ENCODE peak calls at places on chromosomes 7 and 10, in nine cellular contexts. U is CD8-positive, alpha-beta T cell; Z is uterus; R is HCT116; O is testis; A is AG04450; S is IMR-90; C is A673; Q is CD4-positive, CD25-positive, alpha-beta regulatory T cell. N is an unnamed sample.

GRCh38 chr7:125857606-125858005 is 928.0 kb upstream of the POT1 start:
- DNase-seq in U (no peak), S (no peak), R (no peak), O (no peak), C (no peak), Q (no peak), A (no peak), Z (no peak), N (no peak)

GRCh38 chr7:120272896-120273475 is at the start of gene KCND2:
- DNase-seq in C (peak), S (no peak), A (no peak), O (peak), U (no peak), Z (peak), R (no peak), Q (no peak), N (peak)

GRCh38 chr7:20449146-20449648 is 118.5 kb downstream of the ITGB8 start:
- DNase-seq in U (no peak), S (no peak), O (no peak), A (no peak), Q (no peak), C (no peak), Z (no peak), R (no peak), N (no peak)

GRCh38 chr7:77655361-77655760 is 40.9 kb upstream of the RSBN1L start:
- DNase-seq in Z (no peak), S (no peak), C (no peak), R (no peak), A (no peak), O (no peak), U (no peak), Q (no peak), N (no peak)

GRCh38 chr10:100338434-100339036 is 8.5 kb upstream of the SCD start:
- DNase-seq in A (no peak), R (peak), S (peak), C (peak), O (peak), Q (peak), Z (peak), U (peak), N (peak)

GRCh38 chr10:27448926-27449325 is 55.2 kb upstream of the RAB18 start:
- DNase-seq in U (no peak), O (no peak), S (peak), C (peak), Q (no peak), Z (no peak), A (no peak), R (peak), N (no peak)

GRCh38 chr7:30548762-30549344 is 44.2 kb upstream of the GGCT start:
- DNase-seq in R (peak), O (peak), Q (peak), A (peak), U (no peak), S (peak), C (peak), Z (peak), N (no peak)

GRCh38 chr10:33345236-33345635 is 10.8 kb upstream of the NRP1 start:
- DNase-seq in S (no peak), A (no peak), U (no peak), O (no peak), Z (no peak), R (no peak), Q (no peak), C (no peak), N (no peak)

GRCh38 chr7:156458011-156458410 is 182.6 kb upstream of the RNF32 start:
- DNase-seq in S (no peak), Z (no peak), R (no peak), O (no peak), A (no peak), C (no peak), U (no peak), Q (no peak), N (no peak)

GRCh38 chr10:88991161-88991899 is 732 bp downstream of the FAS start:
- DNase-seq in A (no peak), C (peak), R (peak), S (peak), O (peak), Q (peak), U (peak), Z (peak), N (peak)

GRCh38 chr7:105990726-105991465 is 27.8 kb downstream of the CDHR3 start:
- DNase-seq in R (no peak), Z (peak), U (no peak), C (peak), A (no peak), Q (no peak), S (no peak), O (peak), N (no peak)

GRCh38 chr10:100742067-100742771 is 3.2 kb upstream of the PAX2 start:
- DNase-seq in C (no peak), Z (no peak), Q (no peak), R (no peak), S (no peak), O (no peak), A (no peak), U (no peak), N (no peak)

GRCh38 chr7:30022991-30023390 is 3.5 kb downstream of the FKBP14 start:
- DNase-seq in Q (no peak), C (no peak), O (no peak), R (no peak), S (no peak), Z (no peak), U (no peak), A (no peak), N (no peak)

GRCh38 chr7:74579800-74580685 is 77.5 kb upstream of the GTF2I start:
- DNase-seq in R (no peak), S (peak), A (no peak), U (no peak), O (no peak), Q (no peak), Z (no peak), C (no peak), N (peak)

GRCh38 chr7:105589221-105590077 is 8.2 kb upstream of the EFCAB10 start:
- DNase-seq in R (peak), A (peak), Z (peak), C (peak), O (peak), Q (peak), U (peak), S (peak), N (no peak)

GRCh38 chr7:80942261-80943041 is 23.6 kb upstream of the SEMA3C start:
- DNase-seq in S (peak), O (no peak), Q (no peak), Z (peak), R (peak), C (peak), A (peak), U (no peak), N (peak)

GRCh38 chr10:118195729-118196128 is 146.4 kb downstream of the FAM204A start:
- DNase-seq in S (no peak), U (no peak), Z (no peak), Q (no peak), R (no peak), A (no peak), O (no peak), C (no peak), N (no peak)

GRCh38 chr7:135328526-135328925 is 94.9 kb downstream of the STRA8 start:
- DNase-seq in C (no peak), O (no peak), A (no peak), S (no peak), Z (no peak), Q (no peak), R (no peak), U (no peak), N (no peak)

GRCh38 chr7:3482147-3482921 is 181.3 kb downstream of the SDK1 start:
- DNase-seq in A (peak), O (peak), Q (no peak), U (no peak), R (peak), S (peak), Z (no peak), C (peak), N (no peak)

GRCh38 chr7:102967798-102968197 is 55.0 kb downstream of the LRRC17 start:
- DNase-seq in O (no peak), C (no peak), U (no peak), Z (no peak), Q (no peak), R (no peak), A (peak), S (peak), N (no peak)

GRCh38 chr10:43606323-43607198 is at the start of gene ZNF485:
- DNase-seq in O (peak), A (no peak), Z (peak), S (peak), U (peak), C (peak), R (peak), Q (peak), N (peak)

GRCh38 chr7:35418716-35419425 is 165.0 kb upstream of the TBX20 start:
- DNase-seq in O (no peak), U (no peak), Z (no peak), Q (no peak), C (no peak), R (no peak), S (no peak), A (no peak), N (no peak)

GRCh38 chr7:28533731-28534531 is 121.6 kb downstream of the CREB5 start:
- DNase-seq in C (no peak), U (no peak), O (peak), A (no peak), Q (no peak), S (peak), Z (peak), R (no peak), N (no peak)

GRCh38 chr10:126255313-126255712 is 133.0 kb downstream of the ADAM12 start:
- DNase-seq in A (no peak), Q (no peak), S (no peak), O (no peak), Z (no peak), U (no peak), C (no peak), R (no peak), N (no peak)

GRCh38 chr7:23074443-23075244 is 30.9 kb upstream of the KLHL7 start:
- DNase-seq in Z (no peak), Q (no peak), S (peak), A (no peak), O (no peak), U (no peak), C (no peak), R (no peak), N (no peak)

GRCh38 chr7:51261950-51262795 is 54.4 kb downstream of the COBL start:
- DNase-seq in Q (no peak), R (no peak), A (no peak), Z (no peak), U (no peak), C (no peak), S (no peak), O (no peak), N (no peak)

DNA sequence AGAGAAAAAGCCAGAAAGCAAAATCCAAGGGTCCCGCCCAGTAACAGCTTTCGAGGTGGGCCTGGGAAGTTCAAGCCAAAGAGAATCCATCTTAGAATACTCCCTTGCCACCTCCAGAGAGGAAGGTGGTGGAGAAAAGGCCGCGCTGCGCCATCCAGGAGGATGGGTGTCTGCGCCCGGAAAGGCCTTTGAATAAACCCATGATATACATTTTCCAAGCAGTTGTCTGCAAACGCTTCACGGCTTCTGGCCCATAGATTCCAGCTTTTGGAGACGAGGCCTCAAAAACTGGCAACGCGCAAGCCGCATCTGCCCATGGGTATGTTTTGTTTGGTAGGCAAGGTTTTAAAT is 17.8 kb downstream of the RGS10 start:
- DNase-seq in O (no peak), S (no peak), Q (no peak), Z (no peak), C (no peak), U (no peak), A (no peak), R (no peak), N (no peak)
- H3K27ac ChIP-seq in O (no peak), S (no peak), Q (no peak), Z (no peak), C (no peak), U (no peak), A (no peak), R (no peak), N (no peak)

GRCh38 chr10:11177926-11178453 is 160.3 kb downstream of the CELF2 start:
- DNase-seq in C (no peak), U (peak), O (no peak), S (no peak), R (no peak), Z (no peak), A (no peak), Q (peak), N (no peak)
- H3K4me3 ChIP-seq in C (no peak), U (peak), O (no peak), S (no peak), R (no peak), Z (no peak), A (no peak), Q (peak), N (no peak)

DNA sequence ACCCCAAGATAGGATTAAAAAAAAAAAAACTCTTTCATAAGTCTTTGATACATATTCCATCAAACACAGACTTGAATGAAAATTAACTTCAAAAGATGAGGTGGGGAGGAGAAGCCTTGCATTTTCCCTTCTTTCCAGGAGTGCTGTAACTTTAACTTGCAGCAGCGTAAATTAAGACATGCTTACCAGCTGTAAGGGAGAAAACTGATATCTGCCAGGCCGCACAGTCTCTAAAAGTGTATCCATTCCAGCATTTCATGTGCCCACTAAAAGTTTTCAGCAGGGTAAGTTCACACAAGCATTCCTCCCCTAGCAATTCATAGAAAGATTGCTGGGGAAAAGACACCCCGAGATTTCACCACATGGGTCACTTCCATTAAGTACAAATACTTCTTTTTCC is 4.7 kb downstream of the CTBP2 start:
- DNase-seq in S (no peak), A (no peak), Q (no peak), Z (no peak), C (no peak), O (no peak), U (no peak), R (no peak), N (no peak)
- H3K27ac ChIP-seq in S (no peak), A (no peak), Q (no peak), Z (peak), C (no peak), O (peak), U (no peak), R (no peak), N (no peak)

GRCh38 chr10:90813592-90814365 is 44.1 kb downstream of the HTR7 start:
- DNase-seq in C (no peak), O (no peak), Q (no peak), S (no peak), A (no peak), Z (no peak), U (no peak), R (no peak), N (no peak)
- H3K4me3 ChIP-seq in C (no peak), O (no peak), Q (no peak), S (no peak), A (no peak), Z (no peak), U (no peak), R (no peak), N (no peak)

GRCh38 chr10:124995605-124996004 is 53.7 kb downstream of the ZRANB1 start:
- DNase-seq in R (no peak), Z (peak), U (peak), Q (no peak), S (no peak), A (no peak), O (peak), C (no peak), N (no peak)
- H3K27ac ChIP-seq in R (no peak), Z (no peak), U (no peak), Q (no peak), S (no peak), A (no peak), O (no peak), C (no peak), N (no peak)

GRCh38 chr10:50397312-50398140 is 146.2 kb upstream of the ASAH2 start:
- DNase-seq in Z (no peak), O (no peak), Q (peak), U (no peak), C (no peak), R (no peak), A (no peak), S (no peak), N (no peak)

GRCh38 chr10:50394832-50395231 is 143.5 kb upstream of the ASAH2 start:
- DNase-seq in C (peak), R (no peak), U (no peak), Q (peak), O (no peak), Z (no peak), A (no peak), S (no peak), N (no peak)

GRCh38 chr10:50398383-50398782 is 147.1 kb upstream of the ASAH2 start:
- DNase-seq in O (no peak), R (no peak), S (peak), Q (no peak), C (no peak), U (no peak), Z (no peak), A (no peak), N (no peak)

GRCh38 chr10:50395279-50395678 is 144.0 kb upstream of the ASAH2 start:
- DNase-seq in S (peak), A (no peak), R (no peak), C (peak), Z (no peak), O (no peak), Q (no peak), U (no peak), N (no peak)

GRCh38 chr10:50396491-50397311 is 145.4 kb upstream of the ASAH2 start:
- DNase-seq in Q (peak), S (peak), O (no peak), A (no peak), R (no peak), Z (no peak), U (no peak), C (no peak), N (no peak)
- H3K4me3 ChIP-seq in Q (peak), S (no peak), O (no peak), A (no peak), R (no peak), Z (no peak), U (no peak), C (no peak), N (no peak)

DNA sequence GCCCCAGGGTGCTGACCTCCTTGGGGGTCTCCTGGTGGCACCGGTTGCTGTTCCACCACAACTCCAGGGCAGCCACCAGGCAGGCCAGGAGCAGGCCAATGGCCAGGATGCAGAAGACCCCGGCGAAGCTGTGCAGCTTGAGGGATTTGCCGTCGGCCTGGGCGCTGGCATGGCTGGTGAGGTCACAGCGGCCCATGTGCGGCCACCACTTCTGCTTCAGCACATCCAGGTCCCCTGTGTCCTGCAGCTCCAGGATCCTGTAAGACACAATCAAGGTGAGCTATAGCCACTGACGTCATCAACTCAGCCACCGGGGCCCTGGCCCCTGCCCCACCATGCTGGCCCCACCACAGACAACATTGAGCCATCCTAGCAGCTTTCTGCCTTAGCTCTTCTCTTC is 753.2 kb downstream of the GRID1 start:
- DNase-seq in R (no peak), O (no peak), S (no peak), Z (no peak), A (no peak), C (no peak), U (peak), Q (no peak), N (no peak)
- H3K27ac ChIP-seq in R (no peak), O (no peak), S (no peak), Z (no peak), A (no peak), C (no peak), U (no peak), Q (no peak), N (no peak)

DNA sequence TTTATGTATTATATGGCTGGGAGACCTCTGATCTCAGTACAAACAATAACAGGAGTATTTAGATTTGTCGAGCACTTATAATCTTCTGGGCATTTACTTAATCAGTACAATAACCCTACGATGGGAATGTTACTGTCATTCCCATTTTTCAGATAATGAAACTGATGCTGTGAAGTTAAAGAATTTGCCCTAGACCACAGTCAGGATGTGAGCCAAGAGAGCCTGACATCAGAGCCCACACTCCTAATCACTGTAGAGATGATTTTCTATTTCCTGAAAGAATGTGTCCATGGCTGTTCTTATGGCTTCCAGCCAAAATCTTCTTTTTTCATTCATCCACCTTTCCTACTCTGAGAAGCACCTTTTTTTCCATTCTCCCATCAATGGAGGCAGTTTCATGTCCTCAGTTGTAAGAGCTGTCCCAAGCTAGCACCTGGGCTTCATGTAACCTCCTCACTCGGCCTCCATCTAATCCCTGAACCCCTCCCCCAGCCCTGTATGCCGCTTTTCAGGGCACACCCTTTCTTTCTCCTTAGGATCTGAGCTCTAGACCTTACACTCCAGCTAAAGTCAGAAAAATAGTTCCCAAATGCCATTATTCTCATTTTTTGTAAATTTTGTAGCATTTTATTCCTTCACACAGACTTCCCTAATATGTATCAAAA is 12.2 kb upstream of the CAV1 start:
- DNase-seq in U (no peak), O (no peak), S (peak), Z (no peak), R (no peak), Q (no peak), A (no peak), C (peak), N (no peak)
- H3K4me3 ChIP-seq in U (no peak), O (no peak), S (no peak), Z (no peak), R (peak), Q (peak), A (no peak), C (peak), N (no peak)

DNA sequence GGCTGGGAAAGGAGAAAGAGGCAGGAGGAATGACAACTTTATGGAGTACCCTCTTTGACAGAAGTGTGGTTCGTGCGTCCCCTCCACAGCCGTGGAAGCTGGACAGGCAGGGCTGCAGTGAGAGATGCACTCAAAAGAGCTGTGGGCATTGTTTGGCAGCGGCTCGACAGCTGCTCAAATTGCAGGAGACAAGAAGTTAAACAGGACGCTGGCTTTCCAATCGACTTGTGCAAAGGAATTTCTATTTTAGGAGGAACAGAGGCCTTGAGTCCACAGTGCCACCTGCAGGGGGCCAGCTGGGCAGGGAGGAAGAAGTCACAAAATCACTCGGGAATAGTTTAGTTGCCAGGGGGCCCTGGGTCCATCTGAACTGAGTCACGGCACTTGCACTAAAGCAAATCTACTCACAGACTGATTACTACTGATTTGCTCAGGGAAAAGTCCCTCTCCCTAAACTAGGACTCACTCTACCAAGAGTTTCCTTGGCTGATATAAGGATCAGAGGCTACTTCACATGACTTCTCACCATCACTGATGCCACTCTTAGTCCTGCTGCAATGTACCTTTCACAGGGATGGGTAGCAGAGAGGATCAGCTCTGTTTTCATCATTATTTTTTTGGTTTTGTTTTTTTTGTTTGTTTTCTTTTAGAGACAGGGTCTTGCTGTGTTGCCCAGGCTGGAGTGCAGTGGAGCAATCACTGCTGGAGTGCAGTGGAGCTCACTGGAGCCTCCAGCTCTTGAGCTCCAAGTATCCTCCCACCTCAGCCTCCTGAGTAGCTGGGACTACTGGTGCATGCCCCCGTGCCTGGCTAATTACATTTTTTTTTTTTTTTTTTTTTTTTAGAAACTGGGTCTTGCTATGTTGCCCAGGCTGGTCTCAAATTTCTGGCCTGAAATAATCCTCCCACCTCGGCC is 200.8 kb downstream of the JCAD start:
- DNase-seq in O (peak), Q (no peak), U (no peak), Z (peak), S (peak), R (peak), A (peak), C (peak), N (peak)
- H3K27ac ChIP-seq in O (peak), Q (no peak), U (no peak), Z (peak), S (peak), R (no peak), A (no peak), C (no peak), N (no peak)

N was measured in aorta.